ENCODE peak calls at places on chromosomes 1 and 21, in six cellular contexts. O is OCI-LY7, A is transverse colon, B is AG09309, K is IMR-90, U is right atrium auricular region. J is an unnamed sample.

GRCh38 chr1:214542275-214543199 is 8.9 kb downstream of the PTPN14 start:
- DNase-seq in O (no peak), B (no peak), A (no peak), K (no peak), U (no peak), J (peak)

GRCh38 chr1:11771481-11772043 is 9.6 kb downstream of the C1orf167 start:
- DNase-seq in U (no peak), B (no peak), O (no peak), A (no peak), K (no peak), J (no peak)

GRCh38 chr1:218112862-218113261 is 172.2 kb upstream of the RRP15 start:
- DNase-seq in O (no peak), B (no peak), A (no peak), U (no peak), K (no peak), J (no peak)

GRCh38 chr1:204401747-204402146 is 9.9 kb downstream of the PPP1R15B start:
- DNase-seq in B (no peak), U (no peak), A (no peak), O (no peak), K (no peak), J (no peak)

GRCh38 chr1:21909787-21910503 is 27.2 kb downstream of the HSPG2 start:
- DNase-seq in A (no peak), B (no peak), K (peak), U (peak), O (no peak), J (no peak)

GRCh38 chr1:230566481-230566880 is 75.8 kb upstream of the COG2 start:
- DNase-seq in A (no peak), K (no peak), U (no peak), B (no peak), O (no peak), J (no peak)

GRCh38 chr1:8424539-8425116 is 106.7 kb downstream of the SLC45A1 start:
- DNase-seq in O (peak), B (no peak), K (no peak), U (no peak), A (peak), J (no peak)

GRCh38 chr1:219702551-219703215 is 89.8 kb upstream of the ZC3H11B start:
- DNase-seq in B (no peak), K (peak), A (no peak), U (no peak), O (no peak), J (no peak)

GRCh38 chr1:205923663-205924435 is 19.4 kb downstream of the SLC26A9 start:
- DNase-seq in A (no peak), K (no peak), O (no peak), U (no peak), B (no peak), J (no peak)

GRCh38 chr1:215001419-215002021 is 81.0 kb upstream of the KCNK2 start:
- DNase-seq in O (no peak), U (no peak), A (no peak), K (no peak), B (no peak), J (no peak)

GRCh38 chr1:43358121-43358745 is 548 bp upstream of the CDC20 start:
- DNase-seq in K (peak), B (no peak), A (peak), O (peak), U (no peak), J (no peak)

GRCh38 chr1:4687943-4688342 is 33.5 kb downstream of the AJAP1 start:
- DNase-seq in A (no peak), B (no peak), K (no peak), O (no peak), U (no peak), J (no peak)

GRCh38 chr1:171345536-171345935 is 31.6 kb downstream of the FMO4 start:
- DNase-seq in K (no peak), U (no peak), A (no peak), B (no peak), O (no peak), J (no peak)

GRCh38 chr1:23930861-23931471 is 17.8 kb upstream of the CNR2 start:
- DNase-seq in B (peak), A (no peak), U (no peak), K (peak), O (peak), J (peak)

GRCh38 chr1:81703736-81704463 is 96.8 kb upstream of the ADGRL2 start:
- DNase-seq in O (no peak), U (no peak), A (no peak), K (peak), B (no peak), J (no peak)

GRCh38 chr21:44439211-44439600 is 16.1 kb upstream of the LRRC3 start:
- DNase-seq in U (no peak), B (no peak), K (no peak), O (no peak), A (no peak), J (no peak)

GRCh38 chr1:219123041-219123440 is 50.6 kb upstream of the LYPLAL1 start:
- DNase-seq in A (no peak), O (no peak), U (no peak), B (no peak), K (peak), J (no peak)

GRCh38 chr21:41016472-41016871 is 151.5 kb upstream of the BACE2 start:
- DNase-seq in A (no peak), B (no peak), K (no peak), U (no peak), O (no peak), J (no peak)

GRCh38 chr1:200206340-200206739 is 178.8 kb downstream of the NR5A2 start:
- DNase-seq in O (no peak), U (no peak), K (peak), B (peak), A (no peak), J (no peak)

GRCh38 chr1:119611701-119612113 is 36.4 kb downstream of the ZNF697 start:
- DNase-seq in A (peak), K (no peak), O (peak), B (no peak), U (peak), J (no peak)

GRCh38 chr1:35725591-35725990 is 6.9 kb upstream of the C1orf216 start:
- DNase-seq in B (no peak), O (no peak), A (no peak), K (peak), U (no peak), J (no peak)

GRCh38 chr1:81894867-81895266 is 94.1 kb downstream of the ADGRL2 start:
- DNase-seq in K (no peak), B (no peak), U (no peak), A (no peak), O (no peak), J (no peak)

GRCh38 chr1:12166834-12167492 is at the start of gene TNFRSF1B:
- DNase-seq in U (no peak), O (no peak), B (no peak), A (peak), K (peak), J (no peak)

GRCh38 chr1:214445846-214446614 is 105.4 kb downstream of the PTPN14 start:
- DNase-seq in B (peak), A (no peak), O (no peak), K (peak), U (no peak), J (no peak)

GRCh38 chr1:31984419-31985347 is 29.0 kb upstream of the KHDRBS1 start:
- DNase-seq in K (peak), O (peak), A (no peak), U (no peak), B (no peak), J (no peak)

GRCh38 chr1:83998599-83999315 is at the start of gene TTLL7:
- DNase-seq in U (peak), K (peak), B (peak), O (peak), A (peak), J (peak)

GRCh38 chr1:109977225-109977624 is 7.3 kb upstream of the AHCYL1 start:
- DNase-seq in K (no peak), B (no peak), U (no peak), O (no peak), A (no peak), J (no peak)

GRCh38 chr21:44653656-44654575 is 543 bp downstream of the KRTAP12-4 start:
- DNase-seq in O (no peak), U (peak), B (no peak), K (no peak), A (no peak), J (no peak)

GRCh38 chr1:165773324-165773965 is 4.8 kb upstream of the TMCO1 start:
- DNase-seq in U (no peak), O (no peak), A (no peak), B (peak), K (peak), J (peak)

GRCh38 chr21:17900281-17900989 is 81.3 kb upstream of the C21orf91 start:
- DNase-seq in K (no peak), U (no peak), A (no peak), O (no peak), B (no peak), J (no peak)

GRCh38 chr1:246784621-246785535 is 60.7 kb downstream of the SCCPDH start:
- DNase-seq in O (no peak), U (no peak), B (peak), K (peak), A (no peak), J (no peak)

GRCh38 chr21:37337179-37337578 is 29.4 kb upstream of the DYRK1A start:
- DNase-seq in U (no peak), A (no peak), B (no peak), O (no peak), K (no peak), J (no peak)

GRCh38 chr1:169795687-169796086 is 980 bp upstream of the METTL18 start:
- DNase-seq in A (no peak), K (no peak), U (no peak), O (peak), B (no peak), J (no peak)

GRCh38 chr1:58848818-58849411 is 65.1 kb upstream of the JUN start:
- DNase-seq in A (peak), K (peak), B (peak), O (no peak), U (peak), J (peak)

GRCh38 chr1:1179983-1180861 is 6.5 kb downstream of the TTLL10 start:
- DNase-seq in U (no peak), A (peak), B (no peak), O (no peak), K (no peak), J (no peak)

GRCh38 chr1:97893844-97894243 is 27.0 kb downstream of the DPYD start:
- DNase-seq in K (peak), B (no peak), A (no peak), O (no peak), U (no peak), J (no peak)

GRCh38 chr1:41662656-41663437 is 178.4 kb upstream of the EDN2 start:
- DNase-seq in O (no peak), K (peak), A (peak), B (peak), U (peak), J (peak)

GRCh38 chr1:41664861-41665640 is 180.6 kb upstream of the EDN2 start:
- DNase-seq in B (peak), O (no peak), U (peak), A (no peak), K (peak), J (peak)

GRCh38 chr1:41661428-41662060 is 177.1 kb upstream of the EDN2 start:
- DNase-seq in B (no peak), A (no peak), U (no peak), O (no peak), K (no peak), J (no peak)

GRCh38 chr1:41662061-41662655 is 177.7 kb upstream of the EDN2 start:
- DNase-seq in O (no peak), U (peak), K (peak), B (peak), A (peak), J (peak)

DNA sequence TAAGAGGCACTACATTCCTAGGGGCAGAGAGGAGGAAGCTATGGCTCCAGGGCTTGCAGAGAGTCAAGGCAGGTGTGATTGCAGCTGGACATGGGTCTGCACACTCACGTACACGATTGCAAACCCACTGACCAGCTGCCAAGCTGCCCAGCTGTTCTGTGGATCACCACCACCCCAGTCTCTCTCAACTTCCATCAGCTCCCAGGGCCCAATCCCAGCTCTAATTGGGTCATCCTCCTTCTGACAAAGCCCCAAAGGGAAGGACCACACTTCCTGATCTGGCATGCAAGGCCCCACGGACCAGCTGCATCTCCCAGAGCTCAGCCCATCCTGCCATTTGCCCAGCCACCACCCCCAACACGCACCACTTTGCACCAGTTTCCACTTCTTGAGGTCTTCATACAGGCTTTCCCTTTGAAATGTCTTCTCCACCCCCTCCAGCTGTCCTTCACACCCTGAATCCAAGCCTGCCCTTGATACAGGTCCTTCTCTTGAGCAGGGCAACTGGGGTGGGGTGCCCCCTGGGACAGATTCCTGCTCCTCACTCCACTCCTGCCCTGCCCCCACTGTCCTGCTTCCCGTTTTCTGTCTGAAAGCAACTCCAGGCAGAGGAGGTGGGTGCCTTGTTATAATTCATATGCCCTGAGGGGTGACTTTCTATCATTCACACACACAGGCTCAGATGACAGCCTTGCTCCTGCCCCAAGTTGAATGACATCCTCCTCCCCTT is 179.4 kb upstream of the EDN2 start:
- DNase-seq in U (no peak), B (no peak), O (no peak), A (no peak), K (peak), J (no peak)
- H3K4me3 ChIP-seq in U (no peak), B (no peak), O (no peak), A (no peak), K (no peak), J (no peak)

GRCh38 chr1:39266269-39266668 is 61.8 kb downstream of the MACF1 start:
- DNase-seq in U (no peak), A (no peak), K (no peak), B (no peak), O (peak), J (no peak)
- TF ChIP-seq CTCF in U (peak), A (no peak), K (peak), B (no peak), O (peak), J (no peak)

GRCh38 chr1:153698648-153699004 is 20.1 kb downstream of the NPR1 start:
- DNase-seq in A (no peak), U (no peak), O (no peak), B (no peak), K (no peak), J (no peak)

GRCh38 chr1:153697191-153697872 is 18.8 kb downstream of the NPR1 start:
- DNase-seq in U (peak), O (no peak), K (no peak), A (no peak), B (no peak), J (no peak)

GRCh38 chr1:153696741-153697140 is 18.3 kb downstream of the NPR1 start:
- DNase-seq in U (no peak), B (no peak), K (no peak), O (no peak), A (no peak), J (no peak)

GRCh38 chr1:153699116-153699515 is 20.6 kb downstream of the NPR1 start:
- DNase-seq in A (no peak), B (peak), O (no peak), U (no peak), K (peak), J (no peak)

GRCh38 chr1:153697873-153698647 is 19.6 kb downstream of the NPR1 start:
- DNase-seq in B (no peak), O (no peak), U (peak), A (no peak), K (no peak), J (no peak)
- H3K4me3 ChIP-seq in B (no peak), O (no peak), U (peak), A (no peak), K (no peak), J (no peak)

DNA sequence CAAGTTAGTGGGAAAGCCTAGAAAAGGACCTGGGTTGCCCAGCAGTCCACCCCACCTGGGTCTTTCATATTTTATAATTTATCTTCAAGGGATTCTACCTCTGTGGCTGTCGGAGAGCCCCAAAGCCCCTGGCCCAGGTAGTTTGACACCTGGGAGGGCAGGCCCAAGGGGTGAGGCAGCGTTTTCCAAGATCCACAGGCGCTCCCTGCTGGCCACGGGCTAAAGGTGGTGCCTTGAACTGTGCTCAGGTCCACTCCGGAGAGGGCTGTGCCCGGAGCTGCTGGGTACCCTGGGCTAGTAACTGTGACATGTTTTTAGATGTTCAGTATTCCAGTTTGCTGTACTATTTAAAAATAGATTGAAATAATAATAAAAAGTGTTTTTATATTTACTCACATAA is 37.2 kb upstream of the CRNN start:
- DNase-seq in O (no peak), B (no peak), A (no peak), K (no peak), U (no peak), J (no peak)
- TF ChIP-seq CTCF in O (no peak), B (peak), A (no peak), K (no peak), U (no peak), J (peak)

GRCh38 chr1:228457017-228457395 is 30.2 kb upstream of the RNF187 start:
- DNase-seq in U (no peak), B (no peak), O (peak), A (no peak), K (no peak), J (no peak)

GRCh38 chr1:228456252-228457016 is 30.7 kb upstream of the RNF187 start:
- DNase-seq in B (no peak), U (no peak), O (peak), K (no peak), A (no peak), J (no peak)

GRCh38 chr1:228454238-228454637 is 32.9 kb upstream of the RNF187 start:
- DNase-seq in K (no peak), A (no peak), U (no peak), B (no peak), O (no peak), J (no peak)

GRCh38 chr1:228457396-228458176 is 29.6 kb upstream of the RNF187 start:
- DNase-seq in O (peak), U (peak), B (peak), A (peak), K (peak), J (peak)

GRCh38 chr1:228455715-228456114 is 31.5 kb upstream of the RNF187 start:
- DNase-seq in O (peak), U (no peak), K (peak), B (no peak), A (no peak), J (no peak)
- H3K4me3 ChIP-seq in O (peak), U (no peak), K (no peak), B (no peak), A (no peak), J (peak)

DNA sequence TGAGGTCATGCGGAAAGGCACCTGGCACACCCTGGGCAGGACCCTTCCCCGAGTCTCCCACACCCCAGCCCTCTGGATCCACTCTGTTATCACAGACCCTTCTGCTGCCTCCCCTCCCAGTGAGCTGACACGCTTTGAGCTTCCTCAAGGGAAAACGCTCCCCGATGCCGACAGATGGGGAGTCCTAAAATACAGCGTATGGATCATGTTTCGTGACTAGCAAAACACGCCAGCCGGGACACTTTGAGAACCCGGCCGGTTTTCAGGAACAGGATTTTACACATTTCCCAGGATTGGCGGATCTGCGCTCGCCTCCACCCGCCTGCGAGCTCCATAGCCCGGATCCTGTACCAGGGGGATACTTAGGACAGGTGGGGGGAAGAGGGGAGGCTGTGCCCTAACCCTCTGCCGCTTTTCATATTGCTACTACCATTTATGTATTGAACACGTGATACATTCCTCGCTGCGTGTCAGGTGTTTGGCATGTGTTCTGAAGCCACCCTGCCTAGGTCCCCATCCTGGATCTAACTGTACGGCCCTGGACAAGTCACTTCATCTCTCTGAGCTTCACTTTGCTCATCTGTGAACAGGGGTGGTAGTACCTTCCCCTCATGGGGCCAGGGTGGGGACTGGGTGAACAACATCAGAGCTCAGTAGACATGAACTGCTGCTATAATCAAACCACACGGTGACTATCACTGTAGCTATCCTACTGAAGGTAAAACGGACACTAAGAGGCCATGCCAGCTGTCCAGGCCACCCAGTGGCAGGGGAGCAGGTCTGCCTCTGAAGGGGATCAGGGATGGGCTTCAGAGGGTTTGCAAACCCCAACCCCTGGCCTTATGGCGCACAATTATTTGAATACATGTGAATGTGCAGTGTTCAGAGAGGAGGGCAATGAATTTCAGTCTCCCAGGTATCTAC is 63.2 kb downstream of the SSBP3 start:
- DNase-seq in A (no peak), O (no peak), U (no peak), B (no peak), K (no peak), J (no peak)
- TF ChIP-seq CTCF in A (no peak), O (no peak), U (no peak), B (no peak), K (no peak), J (no peak)